ENCODE peak calls at places on chromosomes 13 and 19, in four cellular contexts. G is WTC11, L is HepG2, N is K562. Y is an unnamed sample.

GRCh38 chr13:42364613-42365000 is 92.7 kb downstream of the AKAP11 start:
- DNase-seq in G (no peak), L (no peak), N (no peak), Y (no peak)

GRCh38 chr19:34226036-34226435 is 28.3 kb upstream of the GARRE1 start:
- DNase-seq in G (no peak), L (no peak), N (no peak), Y (no peak)

GRCh38 chr13:32081591-32081990 is 50.0 kb downstream of the FRY start:
- DNase-seq in G (no peak), L (no peak), N (no peak), Y (no peak)

GRCh38 chr19:38592940-38593339 is 24.8 kb downstream of the MAP4K1 start:
- DNase-seq in G (peak), L (no peak), N (no peak), Y (no peak)

GRCh38 chr19:43700368-43701015 is 15.4 kb upstream of the IRGC start:
- DNase-seq in G (no peak), L (no peak), N (no peak), Y (no peak)

GRCh38 chr13:114047358-114047881 is 73.5 kb upstream of the C13orf46 start:
- DNase-seq in G (no peak), L (no peak), N (peak), Y (no peak)

GRCh38 chr19:55258828-55259539 is at the start of gene PPP6R1:
- DNase-seq in G (peak), L (peak), N (peak), Y (peak)

GRCh38 chr19:45424191-45425058 is 708 bp upstream of the ERCC1 start:
- DNase-seq in G (peak), L (peak), N (peak), Y (peak)

GRCh38 chr19:11194657-11195056 is 2.7 kb downstream of the KANK2 start:
- DNase-seq in G (no peak), L (no peak), N (no peak), Y (no peak)

GRCh38 chr13:46553521-46553885 is 533 bp downstream of the LRCH1 start:
- DNase-seq in G (peak), L (no peak), N (peak), Y (no peak)

GRCh38 chr13:25945596-25945995 is 106.2 kb downstream of the SHISA2 start:
- DNase-seq in G (no peak), L (no peak), N (no peak), Y (no peak)

GRCh38 chr19:48999481-49000325 is 6.0 kb downstream of the RUVBL2 start:
- DNase-seq in G (peak), L (no peak), N (peak), Y (peak)

GRCh38 chr13:23322353-23323336 is 110.9 kb downstream of the SACS start:
- DNase-seq in G (no peak), L (no peak), N (no peak), Y (no peak)

GRCh38 chr13:113786262-113786841 is 27.3 kb downstream of the TMEM255B start:
- DNase-seq in G (no peak), L (no peak), N (no peak), Y (no peak)

GRCh38 chr13:26420282-26420960 is 137.1 kb upstream of the WASF3 start:
- DNase-seq in G (no peak), L (peak), N (no peak), Y (no peak)

GRCh38 chr19:3193256-3194062 is 7.7 kb downstream of the NCLN start:
- DNase-seq in G (no peak), L (no peak), N (peak), Y (no peak)

GRCh38 chr19:46766569-46767317 is 20.5 kb upstream of the STRN4 start:
- DNase-seq in G (peak), L (peak), N (peak), Y (peak)

GRCh38 chr19:3785464-3785937 is 680 bp downstream of the MATK start:
- DNase-seq in G (no peak), L (no peak), N (peak), Y (no peak)

GRCh38 chr13:33910267-33910666 is 92.3 kb downstream of the RFC3 start:
- DNase-seq in G (no peak), L (no peak), N (no peak), Y (no peak)

GRCh38 chr19:36916991-36917390 is 859 bp downstream of the ZNF568 start:
- DNase-seq in G (no peak), L (no peak), N (no peak), Y (no peak)

GRCh38 chr13:95456837-95457236 is 95.7 kb upstream of the CLDN10 start:
- DNase-seq in G (no peak), L (no peak), N (no peak), Y (no peak)

GRCh38 chr19:36256853-36257511 is 42.1 kb downstream of the ZNF146 start:
- DNase-seq in G (no peak), L (no peak), N (no peak), Y (no peak)

GRCh38 chr13:78256479-78256878 is 337.8 kb upstream of the EDNRB start:
- DNase-seq in G (no peak), L (no peak), N (no peak), Y (no peak)

GRCh38 chr19:48283908-48284307 is 14.0 kb downstream of the ZNF114 start:
- DNase-seq in G (no peak), L (no peak), N (no peak), Y (no peak)

GRCh38 chr19:19057720-19058119 is 6.1 kb upstream of the SLC25A42 start:
- DNase-seq in G (no peak), L (no peak), N (no peak), Y (no peak)

GRCh38 chr13:112880221-112880641 is 88.8 kb upstream of the MCF2L start:
- DNase-seq in G (no peak), L (no peak), N (no peak), Y (no peak)

DNA sequence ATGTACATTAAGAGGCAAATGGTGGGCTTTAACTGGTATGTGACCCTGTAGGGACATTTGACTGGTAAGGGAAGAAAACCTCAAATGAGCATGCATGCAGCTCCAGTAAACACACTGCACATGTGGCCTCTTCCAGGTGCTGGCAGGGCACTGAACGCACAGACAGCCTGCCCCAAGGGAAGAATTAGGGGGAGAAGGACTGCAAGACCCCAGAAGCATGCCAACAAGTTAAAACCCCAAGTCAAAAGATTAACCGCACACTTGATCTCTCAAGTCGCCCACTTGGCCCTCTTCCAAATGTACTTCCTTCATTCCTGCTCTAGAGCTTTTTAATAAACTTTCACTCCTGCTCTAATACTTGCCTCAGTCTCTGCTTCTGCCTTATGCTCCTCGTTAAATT is 46.9 kb upstream of the SLITRK1 start:
- DNase-seq in G (no peak), L (no peak), N (no peak), Y (no peak)
- TF ChIP-seq ELF4 in G (no peak), L (no peak), N (no peak), Y (no peak)

DNA sequence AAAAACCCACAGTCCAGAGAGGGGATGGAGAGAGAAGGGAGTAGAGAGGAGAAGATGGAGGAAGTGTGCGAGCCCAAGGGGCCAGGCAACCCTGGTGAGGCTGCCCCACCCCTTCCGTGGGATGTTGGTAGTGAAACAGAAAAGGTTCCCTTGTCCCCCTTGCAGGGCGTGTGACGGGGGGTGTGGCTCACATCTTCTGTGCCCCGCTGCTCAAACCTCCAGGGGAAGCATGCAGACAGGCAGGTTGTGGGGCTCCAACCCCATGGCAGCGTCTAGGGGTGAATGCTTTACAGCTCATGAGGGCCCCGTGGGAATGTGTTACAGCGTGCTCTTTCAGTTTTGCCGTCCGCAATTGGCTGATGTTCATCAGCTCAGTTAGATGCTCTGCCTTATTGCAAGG is 14.7 kb upstream of the EVI5L start:
- DNase-seq in G (no peak), L (no peak), N (no peak), Y (no peak)
- TF ChIP-seq ELF4 in G (no peak), L (no peak), N (no peak), Y (no peak)

DNA sequence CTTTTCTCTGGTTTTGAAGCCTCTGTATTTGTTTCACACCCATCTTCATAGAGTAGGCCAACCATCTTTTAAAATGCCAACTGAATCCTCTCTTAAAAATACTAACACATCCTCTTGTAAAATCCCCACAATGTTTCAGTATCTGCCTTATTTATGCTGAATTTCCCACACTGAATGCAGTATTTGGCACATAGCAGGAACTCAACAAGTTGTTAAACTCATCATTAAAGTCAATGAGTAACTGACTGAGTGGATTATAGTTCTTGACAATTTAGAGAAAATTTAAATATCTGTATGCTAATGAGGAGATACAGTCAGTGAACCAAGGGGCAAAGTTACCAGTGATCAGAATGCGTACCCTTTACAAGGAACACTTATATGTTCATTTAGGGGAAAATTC is 505.5 kb upstream of the PCDH9 start:
- DNase-seq in G (no peak), L (no peak), N (no peak), Y (no peak)
- TF ChIP-seq ELF4 in G (no peak), L (no peak), N (no peak), Y (no peak)

GRCh38 chr19:1240925-1241324 is 626 bp upstream of the ATP5F1D start:
- DNase-seq in G (no peak), L (no peak), N (no peak), Y (no peak)
- TF ChIP-seq ELF4 in G (no peak), L (no peak), N (no peak), Y (no peak)

DNA sequence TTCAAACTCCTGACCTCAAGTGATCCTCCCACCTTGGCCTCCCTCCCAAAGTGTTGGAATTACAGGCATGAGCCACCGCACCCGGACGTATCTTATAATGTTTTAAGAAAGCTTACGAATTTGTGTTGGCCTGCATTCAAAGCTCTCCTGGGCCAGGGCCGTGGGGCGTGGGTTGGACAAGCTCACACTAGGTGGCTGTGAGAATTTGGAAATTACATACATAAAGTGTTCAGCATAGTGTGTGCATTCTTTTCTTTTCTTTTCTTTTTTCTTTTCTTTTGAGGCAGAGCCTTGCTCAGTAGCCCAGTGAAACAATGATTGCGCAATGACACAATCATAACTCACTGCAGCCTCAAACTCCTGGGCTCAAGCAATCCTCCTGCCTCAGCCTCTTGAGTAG is 2.6 kb downstream of the ZSWIM4 start:
- DNase-seq in G (no peak), L (no peak), N (no peak), Y (no peak)
- TF ChIP-seq ELF4 in G (no peak), L (no peak), N (no peak), Y (no peak)

GRCh38 chr19:29506619-29506911 is 19.2 kb upstream of the VSTM2B start:
- DNase-seq in G (no peak), L (no peak), N (no peak), Y (no peak)

GRCh38 chr19:29504454-29504853 is 21.3 kb upstream of the VSTM2B start:
- DNase-seq in G (no peak), L (no peak), N (no peak), Y (no peak)

GRCh38 chr19:29503785-29504184 is 22.0 kb upstream of the VSTM2B start:
- DNase-seq in G (no peak), L (no peak), N (no peak), Y (no peak)

GRCh38 chr19:29503140-29503758 is 22.5 kb upstream of the VSTM2B start:
- DNase-seq in G (no peak), L (no peak), N (no peak), Y (no peak)

DNA sequence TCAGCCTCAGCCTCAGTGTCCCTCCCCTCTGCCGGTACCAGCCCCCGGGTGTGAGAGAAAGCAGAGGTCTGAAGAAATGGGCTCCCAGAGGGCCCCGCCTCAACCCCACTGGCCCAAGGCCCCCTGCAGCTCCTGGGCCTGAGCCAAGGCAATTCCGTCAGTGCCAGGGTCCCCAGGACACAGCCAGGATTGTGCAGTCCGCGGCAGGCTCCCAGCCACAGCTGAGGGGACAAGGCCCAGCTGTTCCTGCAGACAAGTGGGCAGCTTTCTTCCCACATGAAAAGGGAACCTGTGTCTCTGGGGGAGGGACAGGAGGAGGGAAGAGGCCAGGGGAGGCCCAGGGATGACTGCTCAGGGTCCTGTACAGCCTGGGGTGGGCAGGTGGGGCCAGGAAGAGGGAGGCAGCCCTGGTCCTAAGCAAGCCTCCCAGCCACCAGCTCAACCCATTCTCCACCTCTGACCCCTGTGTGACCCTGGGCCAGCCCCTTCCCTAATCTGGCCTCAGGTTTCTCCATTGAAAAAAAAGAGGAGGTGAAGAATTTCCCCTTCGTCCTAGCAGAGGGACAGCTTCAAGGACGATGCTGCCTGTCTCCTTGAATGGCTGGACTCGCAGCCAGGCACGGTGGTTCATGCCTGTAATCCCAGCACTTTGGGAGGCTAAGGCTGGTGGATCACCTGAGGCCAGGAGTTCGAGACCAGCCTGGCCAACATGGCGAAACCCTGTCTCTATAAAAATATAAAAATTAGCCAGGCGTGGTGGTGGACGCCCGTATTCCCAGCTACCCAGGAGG is 20.6 kb upstream of the VSTM2B start:
- DNase-seq in G (no peak), L (no peak), N (no peak), Y (no peak)
- TF ChIP-seq ELF4 in G (no peak), L (no peak), N (no peak), Y (no peak)

GRCh38 chr13:94195715-94196114 is 283.8 kb downstream of the DCT start:
- DNase-seq in G (no peak), L (no peak), N (no peak), Y (no peak)
- TF ChIP-seq ELF4 in G (no peak), L (no peak), N (no peak), Y (no peak)

GRCh38 chr19:17812099-17812498 is 9.2 kb downstream of the INSL3 start:
- DNase-seq in G (no peak), L (no peak), N (no peak), Y (no peak)
- TF ChIP-seq ELF4 in G (no peak), L (no peak), N (no peak), Y (no peak)